ENCODE peak calls at places on chromosomes 2 and 18, in five cellular contexts. D, G, F, W and B are unnamed samples.

GRCh38 chr2:30798536-30798991 is 8.7 kb downstream of the CAPN13 start:
- DNase-seq in D (no peak), G (peak), F (no peak), W (no peak), B (no peak)

GRCh38 chr2:53769318-53769945 is 1.8 kb downstream of the CHAC2 start:
- DNase-seq in D (no peak), G (no peak), F (no peak), W (no peak), B (no peak)

GRCh38 chr2:847669-848068 is 103.0 kb upstream of the SNTG2 start:
- DNase-seq in D (no peak), G (no peak), F (no peak), W (no peak), B (no peak)

GRCh38 chr18:10951631-10952544 is 197.5 kb downstream of the PIEZO2 start:
- DNase-seq in D (no peak), G (no peak), F (no peak), W (no peak), B (no peak)

GRCh38 chr2:180319586-180320405 is 312.7 kb upstream of the CWC22 start:
- DNase-seq in D (no peak), G (no peak), F (no peak), W (no peak), B (no peak)

GRCh38 chr2:79327460-79327859 is 167.9 kb upstream of the REG3A start:
- DNase-seq in D (no peak), G (no peak), F (no peak), W (no peak), B (no peak)

GRCh38 chr2:13050764-13051163 is 334.0 kb downstream of the TRIB2 start:
- DNase-seq in D (no peak), G (no peak), F (no peak), W (no peak), B (no peak)

GRCh38 chr2:75596784-75597183 is 36.0 kb upstream of the EVA1A start:
- DNase-seq in D (no peak), G (no peak), F (no peak), W (no peak), B (no peak)

GRCh38 chr18:74896390-74896991 is 298.8 kb downstream of the ZNF407 start:
- DNase-seq in D (peak), G (peak), F (no peak), W (no peak), B (no peak)

GRCh38 chr18:24989760-24990547 is 362.0 kb downstream of the ZNF521 start:
- DNase-seq in D (no peak), G (no peak), F (no peak), W (no peak), B (no peak)
- TF ChIP-seq CTCF in D (no peak), G (no peak), F (no peak), W (no peak), B (no peak)

GRCh38 chr2:69180227-69180626 is 167.2 kb downstream of the ANTXR1 start:
- DNase-seq in D (no peak), G (no peak), F (no peak), W (no peak), B (no peak)

GRCh38 chr2:69175795-69176715 is 163.1 kb downstream of the ANTXR1 start:
- DNase-seq in D (no peak), G (no peak), F (no peak), W (no peak), B (no peak)

GRCh38 chr2:69177063-69177771 is 164.2 kb downstream of the ANTXR1 start:
- DNase-seq in D (no peak), G (peak), F (no peak), W (peak), B (peak)

GRCh38 chr2:69180974-69181373 is 168.0 kb downstream of the ANTXR1 start:
- DNase-seq in D (no peak), G (no peak), F (no peak), W (no peak), B (no peak)

DNA sequence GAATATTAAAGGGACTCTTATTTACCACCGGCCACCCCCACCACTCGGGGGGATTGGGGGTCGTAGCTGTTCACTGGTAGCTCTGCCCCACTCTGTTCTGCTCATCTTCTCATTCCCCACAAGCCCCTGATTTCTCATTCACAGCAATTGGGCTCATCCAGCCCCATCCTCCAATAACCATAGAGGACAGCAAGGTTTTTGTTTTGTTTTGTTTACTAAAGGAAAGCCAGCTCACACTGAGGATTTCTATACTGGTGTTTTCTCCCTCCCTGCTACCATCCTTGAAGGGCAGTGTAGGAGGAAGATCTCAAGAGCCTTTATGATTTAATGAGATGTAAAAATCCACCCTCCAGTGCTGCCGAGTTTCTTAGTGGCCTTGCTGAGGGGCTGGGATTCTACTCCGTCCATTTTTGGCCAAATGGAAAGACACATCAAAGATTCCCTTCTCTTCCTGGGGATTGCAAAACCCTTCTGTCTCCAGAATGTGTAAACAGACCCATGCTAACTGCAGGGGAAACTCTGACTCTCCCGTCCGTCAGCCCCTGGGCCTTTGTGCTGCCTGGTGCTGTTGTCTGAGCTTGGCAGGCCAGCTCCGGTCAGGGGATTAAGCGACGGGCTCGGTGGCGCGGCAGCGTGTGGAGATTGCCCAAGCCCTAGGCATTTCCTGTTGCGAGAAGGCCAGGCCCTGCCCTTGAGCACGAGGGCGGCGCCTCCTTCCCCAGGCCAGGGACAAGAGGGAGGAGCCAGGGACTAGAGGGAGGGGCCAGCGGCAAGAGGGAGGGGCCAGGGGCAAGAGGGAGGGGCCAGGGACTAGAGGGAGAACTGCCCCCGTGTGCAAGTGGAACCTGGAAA is 165.0 kb downstream of the ANTXR1 start:
- DNase-seq in D (peak), G (peak), F (peak), W (peak), B (peak)
- TF ChIP-seq POLR2A in D (peak), G (peak), F (no peak), W (no peak), B (peak)

GRCh38 chr2:230130668-230131364 is 62.1 kb upstream of the SLC16A14 start:
- DNase-seq in D (no peak), G (peak), F (no peak), W (peak), B (peak)
- H3K4me3 ChIP-seq in D (no peak), G (no peak), F (no peak), W (no peak), B (no peak)

GRCh38 chr2:66692521-66692920 is 257.6 kb downstream of the MEIS1 start:
- DNase-seq in D (no peak), G (no peak), F (no peak), W (no peak), B (no peak)
- TF ChIP-seq CTCF in D (no peak), G (no peak), F (no peak), W (no peak), B (no peak)

DNA sequence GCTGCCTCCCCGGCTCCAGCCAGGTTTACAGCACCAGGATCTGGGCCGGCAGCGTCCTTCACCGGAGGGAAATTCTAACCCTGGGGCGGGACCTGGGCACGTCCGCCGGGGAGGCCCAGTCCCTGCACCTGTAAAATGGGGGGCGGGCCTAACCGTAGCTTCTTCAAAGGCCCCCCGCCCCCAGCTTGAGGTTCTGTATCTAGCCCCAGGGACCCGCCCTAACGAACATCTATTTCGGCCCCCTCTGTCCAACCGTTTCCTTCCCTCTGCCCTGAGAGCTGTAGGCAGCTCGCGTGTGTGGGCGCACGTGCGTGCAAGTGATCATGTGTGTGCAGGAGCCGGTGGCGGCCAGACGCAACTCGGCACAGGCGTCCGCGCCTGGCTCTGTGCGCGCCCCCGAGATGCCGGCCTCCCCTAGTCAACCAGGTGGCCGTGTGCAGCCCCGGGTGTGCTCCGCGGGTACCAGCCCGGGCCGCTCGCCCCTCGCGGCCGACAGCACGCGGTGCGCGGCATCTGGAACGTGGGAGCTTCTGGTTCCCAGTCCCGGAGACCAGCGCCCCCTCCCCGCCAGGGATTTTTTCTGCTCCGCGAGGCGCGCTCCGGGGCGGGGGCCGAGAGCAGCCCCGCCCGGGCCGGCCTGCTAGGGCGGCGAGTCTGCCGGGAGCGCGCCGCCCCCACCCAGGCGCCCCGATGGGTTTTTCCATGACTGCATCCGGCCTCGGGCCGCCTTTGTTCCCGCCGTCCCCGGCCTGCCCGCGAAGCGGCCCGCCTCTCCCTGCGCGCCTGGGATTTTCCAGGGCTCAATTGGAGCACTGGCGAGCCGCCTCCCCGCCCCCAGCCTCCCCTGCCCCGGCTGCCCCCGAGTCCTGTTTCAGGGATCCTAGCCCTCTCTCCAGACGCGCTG is 21.2 kb downstream of the TEX44 start:
- DNase-seq in D (peak), G (peak), F (peak), W (peak), B (peak)
- TF ChIP-seq POLR2A in D (peak), G (peak), F (peak), W (peak), B (peak)

DNA sequence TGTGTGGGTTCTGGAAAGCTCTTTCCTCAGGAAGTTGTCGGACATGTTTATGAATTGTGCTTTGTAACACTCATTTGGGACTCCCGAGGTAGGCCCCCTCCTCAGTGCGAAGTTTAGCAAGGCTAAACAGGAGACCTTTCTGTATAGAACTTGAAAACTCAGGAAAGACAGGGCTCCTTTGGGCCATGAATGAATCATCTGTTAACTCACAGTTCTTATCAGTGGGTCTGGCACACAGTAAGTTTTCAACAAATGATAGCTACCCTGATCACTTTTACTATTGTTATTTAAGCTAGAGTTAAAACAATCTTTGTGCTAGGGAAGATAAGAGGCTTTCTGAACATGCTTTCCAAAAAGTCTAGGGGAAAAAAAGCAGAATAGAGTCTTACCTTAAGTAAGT is 430.5 kb upstream of the ETAA1 start:
- DNase-seq in D (no peak), G (no peak), F (no peak), W (no peak), B (no peak)
- H3K4me3 ChIP-seq in D (no peak), G (no peak), F (no peak), W (no peak), B (no peak)

DNA sequence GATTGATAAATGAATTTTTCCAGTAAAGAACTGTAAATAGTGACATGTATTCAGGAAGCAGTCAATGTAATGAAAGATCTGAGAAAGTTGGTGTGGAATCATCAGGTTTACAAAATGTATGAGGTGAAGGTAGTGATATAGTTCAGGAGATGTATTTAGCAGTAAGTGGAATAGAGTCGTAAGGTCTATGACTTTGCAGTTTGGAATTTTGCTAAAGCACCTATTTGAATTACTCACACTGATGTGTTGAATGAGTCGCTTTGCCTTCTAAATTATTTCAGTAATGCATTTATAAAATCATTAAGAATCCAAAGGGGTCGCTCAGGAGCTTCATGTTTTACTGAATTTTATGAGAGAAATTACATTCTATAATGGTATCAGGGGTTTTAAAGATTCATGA is 713.7 kb downstream of the DSC3 start:
- DNase-seq in D (no peak), G (no peak), F (no peak), W (no peak), B (no peak)
- TF ChIP-seq CTCF in D (no peak), G (no peak), F (no peak), W (no peak), B (no peak)

GRCh38 chr2:128027801-128028667 is at the start of gene SAP130:
- DNase-seq in D (peak), G (peak), F (peak), W (peak), B (peak)

GRCh38 chr2:128028668-128029054 is 802 bp upstream of the SAP130 start:
- DNase-seq in D (no peak), G (no peak), F (no peak), W (no peak), B (no peak)

GRCh38 chr2:128032092-128032491 is 4.2 kb upstream of the SAP130 start:
- DNase-seq in D (no peak), G (no peak), F (no peak), W (no peak), B (no peak)

GRCh38 chr2:128027278-128027800 is 520 bp downstream of the SAP130 start:
- DNase-seq in D (peak), G (peak), F (peak), W (peak), B (peak)

GRCh38 chr2:128026422-128027277 is 1.2 kb downstream of the SAP130 start:
- DNase-seq in D (no peak), G (no peak), F (no peak), W (peak), B (no peak)
- TF ChIP-seq POLR2A in D (peak), G (no peak), F (peak), W (no peak), B (no peak)